ENCODE peak calls at places on chromosomes 6 and 20, in five cellular contexts. U is K562, T is HepG2, C is SK-N-SH, P is GM12878. V is an unnamed sample.

GRCh38 chr6:31528821-31529328 is at the start of gene MCCD1:
- DNase-seq in C (no peak), U (no peak), P (no peak), T (no peak), V (no peak)

GRCh38 chr6:150830409-150831165 is 34.9 kb upstream of the MTHFD1L start:
- DNase-seq in T (no peak), P (no peak), C (no peak), U (no peak), V (no peak)

GRCh38 chr6:154705471-154706113 is 27.6 kb upstream of the SCAF8 start:
- DNase-seq in U (no peak), P (no peak), C (no peak), T (no peak), V (no peak)

GRCh38 chr20:7113577-7114466 is 346.3 kb downstream of the BMP2 start:
- DNase-seq in T (peak), P (no peak), U (no peak), C (peak), V (no peak)

GRCh38 chr6:31680841-31681671 is at the start of gene LY6G5C:
- DNase-seq in P (no peak), T (peak), C (peak), U (peak), V (peak)

GRCh38 chr6:92050216-92050615 is 1369.1 kb downstream of the EPHA7 start:
- DNase-seq in T (no peak), P (no peak), C (no peak), U (no peak), V (no peak)

GRCh38 chr6:40568062-40568708 is 19.0 kb downstream of the LRFN2 start:
- DNase-seq in U (no peak), T (no peak), P (no peak), C (peak), V (no peak)

GRCh38 chr6:53647437-53648094 is 18.0 kb downstream of the KLHL31 start:
- DNase-seq in T (no peak), C (no peak), P (no peak), U (no peak), V (peak)

GRCh38 chr6:81844686-81845085 is 92.2 kb upstream of the TENT5A start:
- DNase-seq in C (no peak), P (no peak), T (no peak), U (no peak), V (no peak)

GRCh38 chr6:2658788-2659187 is 91.9 kb downstream of the MYLK4 start:
- DNase-seq in C (no peak), U (no peak), T (peak), P (peak), V (no peak)
- TF ChIP-seq REST in C (no peak), U (no peak), T (no peak), P (no peak), V (no peak)

DNA sequence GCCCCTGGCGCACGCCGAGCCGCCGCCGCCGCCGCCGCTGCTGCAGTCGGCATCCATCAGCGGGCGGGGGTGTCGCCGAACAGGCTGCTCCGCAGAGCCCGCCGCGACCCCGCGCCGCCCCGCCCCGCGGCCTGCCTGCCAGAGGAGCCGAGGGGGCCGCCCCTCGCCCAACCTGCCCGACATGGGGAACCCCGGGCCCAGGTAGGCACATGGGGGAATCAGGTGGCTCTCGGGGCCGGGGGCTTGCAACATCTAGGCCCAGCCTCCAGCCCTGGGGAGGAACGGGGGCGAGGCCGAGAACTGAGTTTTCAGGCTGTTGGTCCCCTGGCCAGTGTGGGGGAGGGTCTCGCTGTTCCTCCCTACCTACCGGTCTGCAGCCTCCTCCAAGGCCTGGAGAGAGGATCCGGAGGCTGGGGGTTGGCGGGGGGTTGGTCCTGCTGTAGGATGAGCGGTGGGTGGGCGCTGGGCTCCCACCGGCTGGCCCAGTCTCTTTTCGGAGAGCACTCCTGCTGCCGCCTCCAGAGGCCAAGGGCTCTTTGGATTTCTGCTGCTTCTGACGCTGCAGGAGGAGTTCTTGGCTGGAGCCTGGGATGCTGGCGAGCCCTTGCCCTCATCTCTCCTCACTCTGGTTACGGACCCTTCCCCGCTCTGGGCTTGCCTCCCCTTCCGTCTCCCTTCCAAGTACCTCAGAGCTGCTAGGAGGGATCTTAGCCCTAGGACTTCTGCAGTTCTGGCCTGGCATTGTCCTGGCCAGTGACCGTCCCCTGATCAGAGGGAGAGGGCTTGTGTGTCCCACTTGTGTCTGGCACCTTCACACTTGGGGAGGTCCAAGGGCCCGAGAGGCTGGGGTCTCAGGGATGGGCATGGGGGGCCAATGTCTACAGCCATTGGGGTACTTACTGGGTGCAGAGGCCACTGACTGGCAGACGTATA is at the start of gene EPB41L1:
- DNase-seq in U (no peak), C (peak), P (no peak), T (no peak), V (no peak)
- H3K4me3 ChIP-seq in U (no peak), C (peak), P (no peak), T (peak), V (no peak)

GRCh38 chr6:46284472-46284871 is 113.7 kb upstream of the ENPP5 start:
- DNase-seq in P (no peak), C (no peak), U (no peak), T (no peak), V (no peak)
- TF ChIP-seq GABPA in P (no peak), C (no peak), U (no peak), T (no peak), V (no peak)

DNA sequence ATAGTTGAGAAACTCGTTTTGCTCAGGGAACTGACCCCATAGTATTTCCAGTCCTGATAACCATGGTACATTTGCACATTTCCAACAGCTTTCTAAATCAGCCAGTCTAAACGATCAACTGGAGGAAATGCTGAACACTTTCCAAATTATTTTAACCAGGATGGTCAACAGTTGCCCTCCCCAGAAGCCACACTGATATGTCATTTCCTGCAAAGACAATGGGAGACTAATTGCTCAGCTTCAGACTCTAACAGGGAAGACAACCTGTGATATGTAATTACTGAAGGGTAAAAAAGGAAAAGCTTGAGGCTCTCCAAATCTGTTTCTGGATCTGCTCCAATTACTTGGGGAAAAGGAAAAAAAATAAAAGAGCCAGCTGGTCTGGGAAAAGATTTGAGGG is 88.8 kb downstream of the FYN start:
- DNase-seq in P (no peak), C (no peak), T (no peak), U (no peak), V (no peak)
- TF ChIP-seq REST in P (no peak), C (no peak), T (no peak), U (no peak), V (no peak)

GRCh38 chr6:34671801-34672656 is 24.5 kb downstream of the ILRUN start:
- DNase-seq in P (peak), C (no peak), U (peak), T (no peak), V (no peak)
- H3K4me3 ChIP-seq in P (peak), C (no peak), U (no peak), T (no peak), V (no peak)

V was measured in HL-60.